ENCODE peak calls at places on chromosomes 16 and 17, in eight cellular contexts. F, T, Z, W, O, E, P and I are unnamed samples.

GRCh38 chr17:28045304-28045703 is 2.8 kb downstream of the NLK start:
- DNase-seq in Z (no peak), E (no peak), P (no peak), T (no peak), F (no peak), W (no peak), O (no peak), I (no peak)

GRCh38 chr16:11470676-11471415 is 115.9 kb downstream of the LITAF start:
- DNase-seq in E (no peak), P (no peak), Z (no peak), T (no peak), O (no peak), W (no peak), F (no peak), I (no peak)

GRCh38 chr17:45086865-45087495 is 25.9 kb downstream of the NMT1 start:
- DNase-seq in O (no peak), E (no peak), P (no peak), Z (no peak), F (no peak), W (no peak), T (no peak), I (no peak)

GRCh38 chr16:3587547-3588110 is 10.4 kb upstream of the NLRC3 start:
- DNase-seq in T (no peak), O (no peak), Z (no peak), E (no peak), W (no peak), F (no peak), P (no peak), I (no peak)

GRCh38 chr16:67179421-67180080 is 4.2 kb downstream of the MATCAP1 start:
- DNase-seq in W (no peak), E (no peak), P (no peak), T (peak), O (no peak), Z (no peak), F (no peak), I (no peak)

GRCh38 chr16:50497592-50497991 is 50.6 kb upstream of the NKD1 start:
- DNase-seq in P (no peak), W (no peak), Z (no peak), E (no peak), O (no peak), F (no peak), T (peak), I (no peak)

GRCh38 chr17:81398170-81398854 is 3.1 kb downstream of the BAHCC1 start:
- DNase-seq in P (no peak), T (peak), O (peak), F (no peak), Z (no peak), E (peak), W (no peak), I (peak)

GRCh38 chr16:12147681-12148479 is 171.3 kb downstream of the SNX29 start:
- DNase-seq in P (no peak), T (peak), W (no peak), Z (no peak), F (peak), O (no peak), E (no peak), I (no peak)

GRCh38 chr17:44467108-44467507 is 36.1 kb downstream of the GPATCH8 start:
- DNase-seq in Z (no peak), E (no peak), T (no peak), O (no peak), W (no peak), P (no peak), F (no peak), I (no peak)

GRCh38 chr17:66248285-66248684 is 19.1 kb upstream of the APOH start:
- DNase-seq in F (no peak), T (no peak), W (no peak), O (no peak), E (peak), P (no peak), Z (no peak), I (no peak)

GRCh38 chr17:78993981-78994671 is 14.4 kb upstream of the LGALS3BP start:
- DNase-seq in W (no peak), Z (no peak), P (no peak), O (no peak), F (no peak), E (no peak), T (peak), I (no peak)

GRCh38 chr16:53498984-53499383 is 4.0 kb downstream of the AKTIP start:
- DNase-seq in Z (no peak), E (no peak), P (no peak), T (no peak), F (no peak), W (no peak), O (no peak), I (no peak)

GRCh38 chr17:2042355-2042929 is 620 bp downstream of the OVCA2 start:
- DNase-seq in T (peak), W (no peak), Z (no peak), F (no peak), P (no peak), O (peak), E (peak), I (no peak)

GRCh38 chr17:57714660-57715059 is 30.4 kb downstream of the CCDC182 start:
- DNase-seq in T (peak), F (no peak), E (no peak), O (no peak), W (no peak), Z (no peak), P (no peak), I (no peak)

GRCh38 chr16:69448470-69449193 is 24.2 kb downstream of the CYB5B start:
- DNase-seq in F (no peak), T (no peak), P (no peak), O (peak), Z (no peak), E (no peak), W (no peak), I (no peak)

GRCh38 chr17:73546770-73547345 is 97.4 kb downstream of the SDK2 start:
- DNase-seq in T (peak), Z (no peak), O (no peak), F (no peak), W (peak), P (no peak), E (no peak), I (peak)

GRCh38 chr16:19882186-19882585 is 2.5 kb downstream of the GPRC5B start:
- DNase-seq in P (no peak), T (peak), Z (no peak), E (no peak), W (no peak), F (no peak), O (no peak), I (no peak)

GRCh38 chr16:86167061-86167460 is 268.1 kb downstream of the IRF8 start:
- DNase-seq in W (no peak), P (no peak), E (no peak), F (no peak), O (no peak), Z (no peak), T (no peak), I (no peak)

GRCh38 chr17:37543527-37544122 is 53.9 kb downstream of the DUSP14 start:
- DNase-seq in P (no peak), O (no peak), W (no peak), E (no peak), T (no peak), F (no peak), Z (no peak), I (no peak)

GRCh38 chr16:29757950-29758466 is 12.2 kb upstream of the C16orf54 start:
- DNase-seq in Z (no peak), O (peak), F (no peak), E (no peak), T (no peak), W (no peak), P (no peak), I (no peak)

GRCh38 chr17:6508519-6509294 is 47.6 kb downstream of the PITPNM3 start:
- DNase-seq in T (peak), O (no peak), E (peak), W (no peak), P (no peak), F (no peak), Z (no peak), I (no peak)

GRCh38 chr17:43543771-43544575 is 2.2 kb downstream of the ETV4 start:
- DNase-seq in O (no peak), P (no peak), Z (no peak), T (peak), F (no peak), W (no peak), E (no peak), I (no peak)

GRCh38 chr17:6930754-6931153 is 65.1 kb upstream of the ALOX12 start:
- DNase-seq in O (no peak), E (no peak), W (no peak), P (no peak), T (no peak), Z (no peak), F (no peak), I (no peak)

GRCh38 chr17:40056379-40057005 is 2.3 kb upstream of the MED24 start:
- DNase-seq in O (no peak), P (no peak), F (no peak), T (no peak), W (no peak), Z (no peak), E (no peak), I (no peak)

GRCh38 chr17:75131278-75132017 is at the start of gene NT5C:
- DNase-seq in P (peak), W (no peak), O (peak), E (peak), Z (no peak), F (peak), T (peak), I (peak)

GRCh38 chr17:75133001-75133400 is 1.5 kb upstream of the NT5C start:
- DNase-seq in Z (no peak), P (no peak), F (no peak), W (no peak), E (no peak), O (no peak), T (no peak), I (no peak)

GRCh38 chr17:75135452-75135851 is 3.9 kb upstream of the NT5C start:
- DNase-seq in F (no peak), Z (no peak), E (no peak), T (no peak), W (no peak), P (no peak), O (no peak), I (no peak)

GRCh38 chr17:75138519-75138918 is 7.0 kb upstream of the NT5C start:
- DNase-seq in F (no peak), Z (no peak), P (no peak), O (no peak), E (no peak), T (no peak), W (no peak), I (no peak)

GRCh38 chr17:75135946-75136345 is 4.4 kb upstream of the NT5C start:
- DNase-seq in E (no peak), T (no peak), F (no peak), P (no peak), W (no peak), O (no peak), Z (no peak), I (no peak)
- TF ChIP-seq CTCF in E (no peak), T (no peak), F (no peak), P (no peak), W (no peak), O (no peak), Z (no peak), I (no peak)

DNA sequence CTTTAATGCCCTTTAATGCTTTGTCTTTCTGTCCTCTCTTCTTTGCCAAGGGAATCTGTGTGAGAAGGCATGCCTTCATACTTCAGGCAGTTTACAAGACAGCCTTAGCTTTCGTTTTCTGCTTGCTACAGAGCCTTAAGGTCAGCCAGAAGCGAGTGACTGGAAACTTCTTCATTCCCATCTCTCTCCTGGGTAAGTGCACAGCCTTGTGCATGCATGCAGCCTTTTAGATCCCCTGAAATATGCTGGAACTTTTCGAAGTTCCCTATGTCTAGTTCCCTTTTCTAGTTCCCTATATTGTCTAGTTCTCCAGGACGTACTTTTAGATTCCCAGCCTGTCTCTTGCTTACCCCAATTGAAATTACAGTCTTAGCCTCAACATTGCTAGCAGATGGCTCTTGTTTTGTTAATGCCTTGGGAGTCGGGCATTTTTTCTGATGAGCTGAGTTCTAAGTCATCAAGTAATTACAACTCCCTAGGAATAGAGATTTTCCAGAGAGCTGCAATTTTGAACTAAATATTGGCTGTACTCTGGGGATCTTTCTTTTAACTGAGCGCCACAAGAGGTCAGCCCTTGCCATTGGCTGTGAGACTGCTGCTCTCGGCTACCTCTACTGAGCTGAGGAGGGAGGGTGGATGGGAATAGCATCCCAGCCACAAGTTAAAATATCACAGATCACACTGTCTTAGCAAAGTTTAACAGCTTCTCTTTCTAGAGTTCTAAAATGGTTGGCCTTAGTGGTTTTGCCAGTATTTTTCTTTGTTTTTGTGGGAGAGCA is 22.7 kb upstream of the PPM1D start:
- DNase-seq in P (no peak), O (peak), E (no peak), F (peak), W (no peak), Z (no peak), T (peak), I (peak)
- TF ChIP-seq CTCF in P (no peak), O (peak), E (peak), F (peak), W (peak), Z (peak), T (peak), I (no peak)

DNA sequence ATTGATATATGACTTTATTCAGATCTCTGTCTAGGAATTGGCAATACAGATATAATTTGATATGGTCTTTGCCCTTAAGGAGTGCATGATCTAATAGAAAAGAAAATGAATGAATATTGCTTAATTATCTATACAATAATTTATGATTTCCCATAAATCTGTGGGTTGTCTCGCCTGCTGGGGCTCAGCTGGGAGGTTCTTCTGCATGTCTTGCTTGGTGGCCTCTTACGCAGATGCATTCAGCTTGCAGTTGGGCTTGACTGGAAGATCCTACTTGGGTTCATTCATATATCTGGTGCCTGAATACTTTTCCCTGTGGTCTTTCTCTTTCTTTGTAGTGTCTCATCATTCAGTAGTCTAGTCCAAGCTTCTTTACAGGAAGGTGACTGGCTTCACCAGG is 34.0 kb upstream of the GOT2 start:
- DNase-seq in T (no peak), O (no peak), E (no peak), Z (no peak), W (no peak), P (no peak), F (no peak), I (no peak)
- TF ChIP-seq CTCF in T (no peak), O (no peak), E (no peak), Z (no peak), W (no peak), P (no peak), F (no peak), I (no peak)

DNA sequence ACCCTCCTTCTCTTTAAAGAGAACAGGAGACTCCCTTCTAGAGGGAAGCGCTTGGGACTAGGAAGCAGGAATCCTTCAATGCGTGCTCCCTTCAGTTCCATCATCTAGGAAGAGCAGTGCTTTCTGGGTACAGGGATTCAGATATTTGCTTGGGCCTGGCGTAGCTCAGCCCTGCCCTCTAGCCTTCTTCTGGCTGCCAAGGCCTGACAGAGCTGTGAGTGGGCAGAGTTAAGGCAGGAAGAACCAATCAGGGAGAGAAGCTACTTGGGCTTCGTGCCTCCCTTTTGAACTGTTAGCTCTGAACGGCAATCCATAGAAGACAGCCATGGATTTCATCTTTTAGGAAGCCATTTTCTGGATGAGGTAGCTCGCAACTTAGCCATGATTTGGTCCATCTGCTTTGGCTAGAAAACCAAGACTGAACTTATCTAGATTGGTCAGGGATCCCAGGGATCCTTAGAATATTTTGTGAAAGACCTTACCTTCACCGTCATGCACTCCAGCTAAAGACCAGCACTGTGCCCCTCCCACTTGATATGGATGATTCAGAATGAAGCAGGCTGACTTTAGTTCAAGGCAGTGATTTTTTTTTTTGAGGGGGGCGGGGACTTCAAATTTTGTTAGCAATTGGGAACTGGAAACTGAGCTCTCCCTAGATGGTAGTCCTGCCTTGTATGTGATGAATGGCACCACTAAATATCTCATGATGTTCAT is 2.5 kb upstream of the CORO6 start:
- DNase-seq in T (peak), O (peak), W (no peak), F (no peak), P (no peak), E (no peak), Z (no peak), I (peak)
- TF ChIP-seq CTCF in T (no peak), O (no peak), W (no peak), F (peak), P (no peak), E (no peak), Z (no peak), I (no peak)

DNA sequence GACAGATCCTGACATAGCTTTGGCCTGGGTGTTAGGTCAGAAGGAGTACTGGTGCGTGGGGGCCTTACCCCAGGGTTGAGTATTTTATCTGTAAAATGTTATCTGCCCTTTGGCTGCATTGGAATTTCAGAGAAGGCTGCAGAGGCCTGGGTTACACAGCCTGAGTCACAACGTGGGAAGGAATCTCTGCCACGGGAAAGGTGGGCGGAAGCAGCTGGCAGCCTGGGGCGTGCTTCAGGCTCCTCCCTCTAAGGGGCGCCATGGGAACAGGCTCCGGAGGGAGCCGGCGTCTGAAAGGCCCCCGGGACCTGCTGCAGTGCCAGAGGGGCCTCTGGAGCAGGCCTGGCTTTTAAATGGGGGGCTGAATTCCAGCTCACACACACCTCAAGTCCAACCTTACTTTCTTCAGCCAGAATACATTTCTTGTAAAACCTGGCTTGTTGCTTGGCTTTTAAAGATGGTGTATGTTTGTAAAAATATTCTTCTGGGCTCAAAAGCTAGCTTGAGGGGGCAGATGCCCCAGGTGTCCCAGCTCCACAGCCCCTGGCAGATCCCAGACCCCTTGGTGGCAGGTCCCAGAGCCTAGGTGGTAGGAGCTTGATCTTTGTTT is 142.2 kb downstream of the RAB11FIP4 start:
- DNase-seq in P (peak), W (no peak), F (no peak), O (peak), T (peak), Z (no peak), E (peak), I (peak)
- TF ChIP-seq CTCF in P (peak), W (peak), F (peak), O (peak), T (peak), Z (no peak), E (peak), I (no peak)

GRCh38 chr16:84354306-84354705 is 14.0 kb upstream of the ATP2C2 start:
- DNase-seq in P (no peak), W (no peak), T (no peak), O (no peak), F (no peak), E (no peak), Z (no peak), I (peak)

GRCh38 chr16:84348386-84348785 is 20.0 kb upstream of the ATP2C2 start:
- DNase-seq in F (no peak), O (no peak), Z (no peak), W (no peak), P (no peak), T (no peak), E (no peak), I (no peak)

GRCh38 chr16:84349852-84350565 is 18.3 kb upstream of the ATP2C2 start:
- DNase-seq in T (no peak), W (no peak), E (no peak), Z (no peak), P (no peak), O (no peak), F (no peak), I (no peak)

GRCh38 chr16:84351630-84352029 is 16.7 kb upstream of the ATP2C2 start:
- DNase-seq in O (no peak), P (no peak), Z (no peak), T (no peak), E (no peak), F (no peak), W (no peak), I (no peak)

DNA sequence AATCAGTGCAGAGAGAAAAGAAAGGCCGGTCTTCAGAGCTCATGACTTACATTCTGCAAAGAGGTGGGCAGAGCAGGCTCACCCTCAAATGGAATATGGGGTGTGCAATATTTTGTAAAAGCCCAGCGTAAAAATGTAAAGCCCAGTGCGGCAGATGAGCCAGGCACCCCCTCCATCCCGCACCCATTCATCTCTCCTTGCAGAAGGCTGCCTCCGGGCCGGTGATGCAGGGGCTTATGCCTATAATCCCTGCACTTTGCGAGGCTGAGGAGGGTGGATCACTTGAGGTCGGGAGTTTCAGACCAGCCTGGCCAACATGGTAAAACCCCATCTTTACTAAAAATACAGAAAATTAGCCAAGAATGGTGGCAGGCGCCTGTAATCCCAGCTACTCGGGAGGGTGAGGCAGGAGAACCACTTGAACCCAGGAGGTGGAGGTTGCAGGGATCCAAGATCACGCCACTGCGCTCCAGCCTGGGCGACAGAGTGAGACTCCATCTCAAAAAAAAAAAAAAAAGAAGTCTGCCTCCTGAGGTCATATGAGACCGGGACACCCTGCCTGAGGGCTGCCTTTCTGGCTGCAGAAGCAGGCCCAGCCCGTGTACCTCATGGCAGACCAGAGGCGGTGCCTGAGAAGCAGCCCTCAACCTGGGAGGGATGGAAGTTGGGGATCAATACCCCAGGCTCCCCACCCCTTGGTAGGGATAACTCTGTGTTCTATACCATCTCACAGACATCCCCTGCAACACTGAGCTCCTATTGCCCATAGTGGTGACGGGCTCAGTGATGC is 17.5 kb upstream of the ATP2C2 start:
- DNase-seq in F (no peak), O (no peak), Z (no peak), P (no peak), T (no peak), W (no peak), E (no peak), I (no peak)
- TF ChIP-seq CTCF in F (no peak), O (no peak), Z (no peak), P (no peak), T (no peak), W (no peak), E (no peak), I (no peak)

GRCh38 chr16:318628-319027 is 33.9 kb downstream of the AXIN1 start:
- DNase-seq in Z (no peak), P (peak), E (peak), W (no peak), O (no peak), T (peak), F (no peak), I (no peak)
- TF ChIP-seq CTCF in Z (no peak), P (peak), E (no peak), W (peak), O (no peak), T (peak), F (no peak), I (no peak)